ENCODE peak calls at places on chromosomes 4 and X, in four cellular contexts. A is epithelial cell of esophagus, J is endothelial cell, S is ovary. U is an unnamed sample.

GRCh38 chr4:151540728-151541437 is 131.9 kb downstream of the FHIP1A start:
- DNase-seq in A (peak; percentile 100), J (no peak), S (no peak), U (no peak)

GRCh38 chr4:75248770-75249467 is 265.3 kb downstream of the RCHY1 start:
- DNase-seq in A (peak; percentile 64), J (peak; percentile 17), S (no peak), U (no peak)

GRCh38 chr4:124104628-124105027 is 607.9 kb downstream of the ANKRD50 start:
- DNase-seq in A (peak; percentile 89), J (no peak), S (no peak), U (no peak)

GRCh38 chrX:41085883-41086626 is 810 bp downstream of the USP9X start:
- DNase-seq in A (peak; percentile 50), J (peak; percentile 47), S (peak; percentile 55), U (no peak)

GRCh38 chr4:21469438-21470032 is 479.0 kb downstream of the KCNIP4 start:
- DNase-seq in A (peak; percentile 35), J (no peak), S (no peak), U (no peak)

GRCh38 chr4:72606751-72607150 is 37.7 kb upstream of the ADAMTS3 start:
- DNase-seq in A (no peak), J (no peak), S (no peak), U (no peak)

GRCh38 chr4:129822708-129823504 is 727.0 kb downstream of the C4orf33 start:
- DNase-seq in A (peak; percentile 97), J (peak; percentile 3), S (no peak), U (no peak)

GRCh38 chr4:173529505-173530325 is at the start of gene HAND2:
- DNase-seq in A (no peak), J (peak; percentile 51), S (peak; percentile 86), U (no peak)

GRCh38 chr4:2257361-2258001 is 4.4 kb downstream of the MXD4 start:
- DNase-seq in A (no peak), J (peak; percentile 2), S (peak; percentile 22), U (no peak)

GRCh38 chr4:184821242-184821641 is 4.5 kb downstream of the ACSL1 start:
- DNase-seq in A (no peak), J (no peak), S (no peak), U (no peak)

GRCh38 chrX:9604111-9604907 is 139.5 kb downstream of the TBL1X start:
- DNase-seq in A (no peak), J (no peak), S (peak; percentile 33), U (no peak)

GRCh38 chrX:47991263-47992092 is 12.3 kb downstream of the ZNF182 start:
- DNase-seq in A (peak; percentile 79), J (no peak), S (no peak), U (no peak)

GRCh38 chr4:8768357-8768999 is 103.2 kb downstream of the HMX1 start:
- DNase-seq in A (no peak), J (no peak), S (no peak), U (no peak)

GRCh38 chr4:51894246-51894645 is 51.3 kb downstream of the DCUN1D4 start:
- DNase-seq in A (peak; percentile 40), J (no peak), S (no peak), U (no peak)

GRCh38 chrX:111431007-111431406 is 19.0 kb upstream of the DCX start:
- DNase-seq in A (peak; percentile 19), J (no peak), S (no peak), U (no peak)

GRCh38 chr4:174228988-174229387 is 54.5 kb downstream of the FBXO8 start:
- DNase-seq in A (no peak), J (no peak), S (no peak), U (no peak)

GRCh38 chr4:151806511-151806927 is 45.7 kb upstream of the GATB start:
- DNase-seq in A (no peak), J (no peak), S (no peak), U (peak; percentile 20)

GRCh38 chr4:30801876-30802275 is 81.7 kb downstream of the PCDH7 start:
- DNase-seq in A (peak; percentile 10), J (no peak), S (no peak), U (no peak)

GRCh38 chr4:126405369-126405982 is 1090.7 kb downstream of the FAT4 start:
- DNase-seq in A (peak; percentile 51), J (no peak), S (no peak), U (peak; percentile 3)

GRCh38 chrX:120514236-120514635 is 45.1 kb upstream of the LAMP2 start:
- DNase-seq in A (peak; percentile 38), J (peak; percentile 2), S (no peak), U (no peak)

GRCh38 chr4:71141125-71141524 is 147.7 kb downstream of the DCK start:
- DNase-seq in A (no peak), J (no peak), S (no peak), U (no peak)

GRCh38 chr4:81811562-81812293 is 340.0 kb upstream of the RASGEF1B start:
- DNase-seq in A (no peak), J (no peak), S (no peak), U (no peak)

GRCh38 chrX:38233891-38234807 is 13.5 kb upstream of the SRPX start:
- DNase-seq in A (peak; percentile 53), J (no peak), S (no peak), U (peak; percentile 53)

GRCh38 chrX:121121021-121121420 is 73.6 kb downstream of the GLUD2 start:
- DNase-seq in A (no peak), J (no peak), S (no peak), U (no peak)

GRCh38 chr4:178309890-178310289 is 867.7 kb upstream of the AGA start:
- DNase-seq in A (no peak), J (no peak), S (no peak), U (no peak)

GRCh38 chr4:16908377-16909021 is 10.1 kb upstream of the LDB2 start:
- DNase-seq in A (no peak), J (no peak), S (no peak), U (no peak)

GRCh38 chr4:5998333-5998936 is 19.8 kb downstream of the C4orf50 start:
- DNase-seq in A (peak; percentile 28), J (peak; percentile 73), S (peak; percentile 15), U (peak; percentile 15)

GRCh38 chr4:184583738-184584502 is 65.3 kb downstream of the CASP3 start:
- DNase-seq in A (no peak), J (no peak), S (no peak), U (no peak)

GRCh38 chr4:84799318-84799717 is 167.2 kb downstream of the WDFY3 start:
- DNase-seq in A (no peak), J (no peak), S (no peak), U (no peak)

GRCh38 chr4:182155806-182156205 is 87.4 kb upstream of the TENM3 start:
- DNase-seq in A (no peak), J (no peak), S (no peak), U (no peak)

GRCh38 chrX:20519077-20519617 is 252.4 kb upstream of the RPS6KA3 start:
- DNase-seq in A (peak; percentile 39), J (no peak), S (no peak), U (no peak)

DNA sequence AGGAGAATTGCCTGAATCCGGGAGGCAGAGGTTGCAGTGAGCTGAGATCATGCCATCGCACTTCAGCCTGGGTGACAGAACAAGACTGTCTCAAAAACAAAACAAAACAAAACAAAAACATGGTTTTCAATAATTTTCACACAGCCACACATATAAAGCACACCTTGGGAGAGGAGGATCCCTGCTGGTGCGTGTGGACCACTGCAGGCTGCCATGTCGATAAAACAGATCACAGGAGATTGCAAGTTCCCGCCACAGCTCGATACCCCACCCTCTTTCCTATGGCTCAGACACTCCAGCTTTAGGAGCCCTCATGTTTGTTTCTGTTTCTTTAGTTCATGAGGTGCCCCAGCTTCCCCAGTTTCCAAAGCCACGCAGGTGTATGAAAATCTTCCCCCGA is 31.3 kb upstream of the CLDN24 start:
- DNase-seq in A (no peak), J (no peak), S (no peak), U (no peak)
- TF ChIP-seq CTCF in A (no peak), J (no peak), S (no peak), U (no peak)

GRCh38 chrX:132022115-132022862 is 813 bp upstream of the STK26 start:
- DNase-seq in A (peak; percentile 40), J (no peak), S (no peak), U (no peak)
- TF ChIP-seq CTCF in A (peak; percentile 27), J (no peak), S (no peak), U (no peak)

GRCh38 chr4:10334506-10335028 is 122.7 kb downstream of the ZNF518B start:
- DNase-seq in A (no peak), J (no peak), S (no peak), U (no peak)

GRCh38 chr4:10335050-10335449 is 122.2 kb downstream of the ZNF518B start:
- DNase-seq in A (no peak), J (no peak), S (no peak), U (no peak)

GRCh38 chr4:10336471-10336870 is 120.8 kb downstream of the ZNF518B start:
- DNase-seq in A (peak; percentile 94), J (no peak), S (no peak), U (no peak)

DNA sequence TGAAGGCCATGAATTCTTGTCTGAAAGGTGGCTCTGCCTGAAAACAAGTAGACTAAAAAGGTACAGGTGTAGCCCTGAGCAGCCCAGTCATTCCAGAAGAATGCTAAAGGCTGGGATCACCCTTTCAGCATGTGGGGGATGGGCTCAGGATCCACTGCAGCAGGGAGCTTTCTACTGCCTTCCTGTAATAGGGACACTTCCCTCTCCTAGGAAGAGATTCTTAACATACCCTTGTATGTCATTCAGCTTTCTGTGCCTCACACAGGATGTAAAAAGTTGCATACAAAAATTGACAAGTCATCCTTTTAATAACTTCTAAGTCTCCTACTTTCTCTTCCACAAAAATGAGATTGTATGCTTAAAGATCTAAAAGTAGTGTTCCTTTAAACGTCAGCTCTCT is 123.3 kb downstream of the ZNF518B start:
- DNase-seq in A (peak; percentile 77), J (no peak), S (no peak), U (no peak)
- TF ChIP-seq CTCF in A (no peak), J (no peak), S (no peak), U (no peak)

GRCh38 chr4:64682481-64682880 is 273.2 kb upstream of the TECRL start:
- DNase-seq in A (no peak), J (no peak), S (no peak), U (no peak)
- TF ChIP-seq CTCF in A (no peak), J (no peak), S (no peak), U (no peak)

GRCh38 chr4:40881096-40881495 is 131.3 kb downstream of the NSUN7 start:
- DNase-seq in A (no peak), J (no peak), S (no peak), U (no peak)
- TF ChIP-seq CTCF in A (no peak), J (no peak), S (no peak), U (no peak)

GRCh38 chrX:3393168-3393567 is 46.7 kb upstream of the MXRA5 start:
- DNase-seq in A (no peak), J (no peak), S (no peak), U (no peak)
- TF ChIP-seq CTCF in A (no peak), J (no peak), S (no peak), U (no peak)

DNA sequence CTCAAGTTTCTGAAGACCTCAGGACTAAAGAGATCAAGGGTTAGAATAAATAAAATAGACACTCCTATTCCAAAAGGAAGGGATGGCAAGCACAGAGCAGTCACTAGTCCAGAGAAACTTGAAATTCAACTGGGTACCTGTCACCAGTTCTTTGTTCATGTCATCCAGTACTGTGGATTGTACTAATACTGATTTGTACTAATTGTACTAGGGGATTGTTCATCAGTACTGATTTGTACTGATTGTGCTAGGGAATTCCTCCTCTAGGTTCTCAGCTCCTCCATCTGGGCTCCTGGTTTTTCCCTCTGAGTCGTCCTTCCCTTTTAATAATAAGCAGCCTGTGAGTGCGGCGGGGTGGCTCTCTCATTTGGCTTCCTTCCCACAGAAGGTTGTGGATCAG is 31.1 kb upstream of the SOD3 start:
- DNase-seq in A (no peak), J (no peak), S (no peak), U (no peak)
- TF ChIP-seq CTCF in A (no peak), J (no peak), S (no peak), U (no peak)